ENCODE peak calls at places on chromosomes 3 and 15, in seven cellular contexts. B is left lung; I is psoas muscle; L is MG63; C is Karpas-422; G is left ventricle myocardium inferior; K is CD4-positive, alpha-beta T cell. T is an unnamed sample.

GRCh38 chr3:128720891-128721290 is 5.1 kb upstream of the RAB7A start:
- DNase-seq in B (no peak), C (no peak), L (no peak), I (no peak), K (no peak), G (no peak), T (no peak)

GRCh38 chr3:14152233-14152962 is 26.0 kb downstream of the XPC start:
- DNase-seq in L (no peak), I (no peak), C (peak; percentile 52), B (no peak), G (no peak), K (no peak), T (no peak)

GRCh38 chr15:93146196-93146595 is 57.2 kb upstream of the RGMA start:
- DNase-seq in K (no peak), G (no peak), I (no peak), B (no peak), L (no peak), C (no peak), T (no peak)

GRCh38 chr15:81155375-81156218 is 21.5 kb downstream of the CFAP161 start:
- DNase-seq in B (no peak), I (no peak), C (peak; percentile 73), L (peak; percentile 39), K (no peak), G (no peak), T (no peak)

GRCh38 chr3:14124223-14124614 is 451 bp downstream of the CHCHD4 start:
- DNase-seq in K (peak; percentile 44), C (peak; percentile 91), I (peak; percentile 86), L (peak; percentile 55), G (peak; percentile 68), B (no peak), T (no peak)

GRCh38 chr15:53586815-53587214 is 172.6 kb downstream of the WDR72 start:
- DNase-seq in C (peak; percentile 82), G (no peak), K (no peak), I (no peak), B (no peak), L (peak; percentile 21), T (no peak)

GRCh38 chr3:155745795-155746550 is 1.1 kb upstream of the PLCH1 start:
- DNase-seq in C (no peak), I (no peak), B (peak; percentile 80), L (peak; percentile 74), K (no peak), G (no peak), T (no peak)

GRCh38 chr15:42919794-42920280 is 741 bp downstream of the TTBK2 start:
- DNase-seq in K (no peak), L (peak; percentile 10), B (no peak), C (peak; percentile 76), G (no peak), I (no peak), T (no peak)

GRCh38 chr3:102112706-102113230 is 263.5 kb downstream of the NFKBIZ start:
- DNase-seq in I (no peak), C (no peak), L (no peak), K (no peak), G (no peak), B (no peak), T (no peak)

GRCh38 chr3:146227486-146227885 is 23.4 kb downstream of the PLSCR4 start:
- DNase-seq in C (no peak), K (no peak), L (no peak), I (no peak), B (no peak), G (no peak), T (no peak)

GRCh38 chr3:18390024-18390660 is 35.0 kb downstream of the SATB1 start:
- DNase-seq in G (no peak), C (no peak), L (no peak), B (no peak), I (no peak), K (no peak), T (no peak)

GRCh38 chr15:20356444-20357138 is 185.0 kb downstream of the GOLGA6L6 start:
- DNase-seq in C (peak; percentile 88), L (peak; percentile 48), B (peak; percentile 89), I (peak; percentile 71), G (peak; percentile 54), K (peak; percentile 83), T (peak; percentile 80)

GRCh38 chr15:20357139-20358065 is 184.2 kb downstream of the GOLGA6L6 start:
- DNase-seq in B (peak; percentile 88), I (peak; percentile 68), G (no peak), C (no peak), K (no peak), L (no peak), T (no peak)

GRCh38 chr15:20352241-20353200 is 189.1 kb downstream of the GOLGA6L6 start:
- DNase-seq in C (no peak), B (peak; percentile 84), L (no peak), K (no peak), I (peak; percentile 58), G (no peak), T (no peak)

GRCh38 chr15:20353966-20354883 is 187.4 kb downstream of the GOLGA6L6 start:
- DNase-seq in I (peak; percentile 45), K (no peak), B (peak; percentile 83), L (no peak), G (no peak), C (no peak), T (no peak)

GRCh38 chr15:20355256-20355868 is 186.2 kb downstream of the GOLGA6L6 start:
- DNase-seq in G (no peak), I (peak; percentile 51), L (no peak), B (peak; percentile 88), K (no peak), C (no peak), T (no peak)
- H3K9me3 ChIP-seq in G (no peaks in the 10 kb centered on the region), I (no peaks in the 10 kb centered on the region), L (no peaks in the 10 kb centered on the region), B (no peaks in the 10 kb centered on the region), K (no peaks in the 10 kb centered on the region), C (no peaks in the 10 kb centered on the region), T (no peaks in the 10 kb centered on the region)

GRCh38 chr3:1533763-1534162 is 440.9 kb downstream of the CNTN6 start:
- DNase-seq in B (no peak), L (no peak), C (no peak), K (no peak), I (no peak), G (no peak), T (no peak)
- H3K9me3 ChIP-seq in B (no peaks in the 10 kb centered on the region), L (no peaks in the 10 kb centered on the region), C (peaks cover 16% of the 10 kb centered on the region), K (peaks cover 8% of the 10 kb centered on the region), I (peaks cover 5% of the 10 kb centered on the region), G (peaks cover 28% of the 10 kb centered on the region), T (no peaks in the 10 kb centered on the region)

DNA sequence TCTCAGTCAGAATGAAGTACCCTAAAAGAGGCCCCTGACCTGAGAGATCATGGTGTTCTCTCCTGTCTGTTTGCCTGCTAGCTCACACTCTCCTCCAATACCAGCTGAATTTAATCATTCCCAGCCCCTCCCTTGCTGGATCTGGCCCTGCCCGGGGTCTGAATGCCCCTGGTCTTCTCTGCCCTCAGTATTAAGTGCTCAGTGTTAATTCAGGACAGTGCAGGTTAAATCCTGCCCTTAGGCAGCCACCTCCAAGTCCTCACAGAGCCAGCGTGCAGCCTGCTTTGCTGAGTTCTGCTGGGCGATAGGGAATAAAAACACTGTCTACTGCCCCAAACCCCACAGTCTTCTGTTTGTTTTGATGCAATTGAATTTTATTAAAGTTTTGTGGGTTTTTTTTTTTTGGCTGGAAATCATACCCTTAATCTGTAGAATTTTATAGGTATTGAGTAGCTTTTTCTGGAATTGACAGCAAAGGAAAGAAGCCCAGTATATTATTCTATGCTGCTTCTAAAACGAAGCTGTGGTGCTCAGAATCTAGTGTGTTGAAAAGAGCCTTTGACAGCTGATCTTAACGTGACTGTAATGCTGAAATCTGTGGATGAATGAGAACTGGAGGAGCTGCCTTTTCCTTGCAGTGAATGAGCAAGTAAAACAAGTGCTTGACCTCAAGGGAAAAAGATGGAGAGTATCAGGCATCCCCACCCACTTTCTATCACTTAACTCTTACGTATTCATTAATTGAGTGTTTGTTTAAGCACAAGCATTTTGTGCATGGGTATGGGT is 12.3 kb upstream of the BDH1 start:
- DNase-seq in I (no peak), L (no peak), B (no peak), G (no peak), K (no peak), C (no peak), T (no peak)
- H3K9me3 ChIP-seq in I (no peaks in the 10 kb centered on the region), L (peaks cover 21% of the 10 kb centered on the region), B (no peaks in the 10 kb centered on the region), G (peaks cover 12% of the 10 kb centered on the region), K (no peaks in the 10 kb centered on the region), C (peaks cover 15% of the 10 kb centered on the region), T (no peaks in the 10 kb centered on the region)

GRCh38 chr3:264394-265156 is 68.0 kb downstream of the CHL1 start:
- DNase-seq in B (no peak), L (no peak), C (no peak), I (no peak), G (no peak), K (no peak), T (no peak)
- H3K9me3 ChIP-seq in B (no peaks in the 10 kb centered on the region), L (no peaks in the 10 kb centered on the region), C (no peaks in the 10 kb centered on the region), I (no peaks in the 10 kb centered on the region), G (no peaks in the 10 kb centered on the region), K (no peaks in the 10 kb centered on the region), T (no peaks in the 10 kb centered on the region)

GRCh38 chr15:22263738-22264137 is 183.4 kb downstream of the OR4M2 start:
- DNase-seq in B (no peak), K (no peak), I (no peak), C (no peak), G (no peak), L (no peak), T (no peak)

GRCh38 chr15:22267761-22268160 is 187.4 kb downstream of the OR4M2 start:
- DNase-seq in C (no peak), K (no peak), I (no peak), B (no peak), G (no peak), L (no peak), T (no peak)

GRCh38 chr15:22262613-22263020 is 182.3 kb downstream of the OR4M2 start:
- DNase-seq in L (no peak), K (no peak), C (no peak), G (no peak), B (peak; percentile 87), I (peak; percentile 63), T (no peak)

GRCh38 chr15:22265961-22266360 is 185.6 kb downstream of the OR4M2 start:
- DNase-seq in C (no peak), K (no peak), I (no peak), G (no peak), L (no peak), B (no peak), T (no peak)

DNA sequence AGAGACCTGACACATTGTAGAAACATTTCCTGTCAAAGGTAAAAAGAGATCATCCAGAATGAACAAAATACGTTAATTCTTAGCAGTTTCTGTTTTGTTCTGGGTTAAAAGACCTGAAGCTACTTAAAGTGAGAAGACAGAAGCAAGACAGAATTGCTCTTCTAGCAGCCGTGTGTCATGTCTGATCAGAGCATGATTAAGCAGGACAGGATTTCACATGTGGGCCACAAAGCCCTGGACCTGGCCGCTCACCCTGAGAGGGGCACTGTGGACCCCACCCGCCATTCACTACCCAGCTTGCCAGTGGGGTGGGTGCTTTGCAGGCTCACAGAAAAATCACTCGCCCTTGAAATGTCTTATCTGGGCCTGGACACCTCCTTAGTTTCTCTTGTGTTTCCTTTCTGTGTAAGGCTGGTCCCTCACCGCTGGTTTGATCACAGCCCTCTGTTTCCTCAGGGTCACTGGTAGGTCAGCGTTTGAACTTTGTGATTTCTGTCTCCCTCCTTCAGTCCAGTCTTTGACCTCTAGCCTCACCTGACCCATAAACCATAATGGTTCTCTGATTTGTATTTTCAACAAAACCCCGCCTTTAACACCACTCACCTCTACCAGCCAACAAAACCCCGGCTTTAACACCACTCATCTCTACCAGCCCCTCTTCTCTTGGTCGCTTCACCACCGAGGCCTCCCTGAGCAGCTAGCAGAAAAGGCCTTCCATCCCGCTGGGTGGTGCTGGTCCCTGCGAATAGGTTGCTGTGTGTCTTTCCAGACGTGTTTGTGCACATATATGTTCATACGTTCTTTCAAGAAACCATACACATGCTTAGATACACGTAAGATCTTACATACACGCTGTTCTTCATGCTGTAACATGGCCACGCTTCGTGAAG is 185.0 kb downstream of the OR4M2 start:
- DNase-seq in B (no peak), G (no peak), C (no peak), L (no peak), K (no peak), I (no peak), T (no peak)
- H3K9me3 ChIP-seq in B (no peaks in the 10 kb centered on the region), G (no peaks in the 10 kb centered on the region), C (no peaks in the 10 kb centered on the region), L (no peaks in the 10 kb centered on the region), K (no peaks in the 10 kb centered on the region), I (no peaks in the 10 kb centered on the region), T (no peaks in the 10 kb centered on the region)